ENCODE peak calls at places on chromosomes 7 and 10, in four cellular contexts. I is choroid plexus epithelial cell, U is pancreas, N is right lobe of liver. H is an unnamed sample.

GRCh38 chr7:100509213-100509612 is 25.5 kb downstream of the NYAP1 start:
- DNase-seq in I (peak), U (peak), N (no peak), H (no peak)

GRCh38 chr7:47536705-47537611 is 45.0 kb downstream of the TNS3 start:
- DNase-seq in U (peak), N (peak), I (peak), H (peak)

GRCh38 chr10:67386260-67386659 is 309.7 kb downstream of the CTNNA3 start:
- DNase-seq in N (no peak), I (no peak), U (no peak), H (no peak)

GRCh38 chr10:6583447-6583846 is 3.4 kb upstream of the PRKCQ start:
- DNase-seq in U (no peak), I (no peak), N (no peak), H (no peak)

GRCh38 chr10:45001382-45002148 is 842 bp downstream of the ZNF22 start:
- DNase-seq in U (peak), N (peak), I (peak), H (peak)

GRCh38 chr10:108544500-108545120 is 1378.7 kb downstream of the XPNPEP1 start:
- DNase-seq in I (peak), U (peak), N (peak), H (peak)

GRCh38 chr7:142960955-142961512 is 1.1 kb downstream of the KEL start:
- DNase-seq in U (no peak), I (no peak), N (no peak), H (no peak)

GRCh38 chr10:61815505-61815904 is 86.0 kb upstream of the ARID5B start:
- DNase-seq in N (no peak), U (no peak), I (peak), H (no peak)

GRCh38 chr10:129309565-129309964 is 157.5 kb upstream of the MGMT start:
- DNase-seq in U (no peak), N (no peak), I (no peak), H (no peak)

GRCh38 chr10:112792487-112793196 is 157.4 kb upstream of the TCF7L2 start:
- DNase-seq in N (no peak), I (peak), U (peak), H (peak)

GRCh38 chr10:20912969-20913368 is 15.9 kb upstream of the NEBL start:
- DNase-seq in N (no peak), I (no peak), U (no peak), H (no peak)

GRCh38 chr7:140924019-140924820 is 509 bp downstream of the BRAF start:
- DNase-seq in U (peak), N (peak), I (peak), H (peak)

GRCh38 chr7:140920745-140921144 is 4.0 kb downstream of the BRAF start:
- DNase-seq in N (no peak), U (no peak), I (no peak), H (no peak)

GRCh38 chr7:140924821-140925421 is at the start of gene BRAF:
- DNase-seq in U (peak), N (peak), I (peak), H (peak)

GRCh38 chr7:140923358-140924006 is 1.2 kb downstream of the BRAF start:
- DNase-seq in U (peak), I (peak), N (no peak), H (no peak)

DNA sequence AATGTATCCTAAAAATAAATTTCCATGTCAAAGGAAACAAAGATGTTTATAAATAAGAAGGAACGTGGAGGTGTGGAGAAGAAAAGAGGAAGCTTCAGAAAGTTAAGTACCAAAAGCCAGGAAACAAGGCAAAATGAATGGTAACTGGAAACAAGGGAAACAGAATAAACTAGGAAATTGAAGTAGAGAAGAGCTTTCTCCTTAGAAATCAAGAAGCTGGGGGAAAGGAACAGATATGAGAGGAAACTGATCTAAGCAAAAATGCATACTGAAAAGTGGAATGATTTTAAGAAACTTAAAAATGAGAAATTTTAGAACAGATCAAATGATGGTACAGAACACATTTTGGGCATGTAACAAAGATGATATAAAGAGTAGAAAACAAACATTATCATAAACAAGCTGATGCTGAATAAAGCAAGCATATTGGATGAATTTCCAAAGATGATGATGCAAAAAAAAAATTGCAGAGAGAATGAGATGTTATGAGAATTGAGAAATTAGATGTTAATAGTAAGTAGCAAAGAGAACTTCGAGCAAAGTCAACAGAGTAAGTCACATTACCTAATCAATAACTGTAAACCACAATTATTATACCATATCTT is 1.9 kb downstream of the BRAF start:
- DNase-seq in N (no peak), I (no peak), U (no peak), H (no peak)
- H3K4me3 ChIP-seq in N (no peak), I (no peak), U (peak), H (no peak)

DNA sequence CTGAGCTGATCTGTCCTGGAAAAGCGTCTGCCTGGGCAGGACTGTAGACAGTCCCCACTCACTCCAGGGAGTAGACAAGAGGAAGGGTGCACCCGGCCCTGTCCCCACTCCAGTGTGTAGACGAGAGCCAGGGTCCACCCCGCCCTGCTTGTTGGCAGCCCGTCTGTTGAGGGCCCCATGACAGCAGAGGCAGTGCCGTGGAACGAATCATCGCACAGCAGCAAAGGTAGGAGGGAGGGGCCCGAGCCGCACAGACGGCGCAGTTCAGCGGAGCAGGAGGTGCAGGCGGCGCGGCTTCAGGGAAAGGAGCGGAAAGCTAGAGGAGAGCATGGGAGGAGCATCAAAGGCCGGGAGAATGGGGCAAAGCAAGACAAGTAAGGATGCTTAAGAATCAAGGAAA is 93.0 kb downstream of the DYNC2I1 start:
- DNase-seq in I (no peak), U (no peak), N (no peak), H (no peak)
- H3K4me3 ChIP-seq in I (no peak), U (no peak), N (no peak), H (no peak)

DNA sequence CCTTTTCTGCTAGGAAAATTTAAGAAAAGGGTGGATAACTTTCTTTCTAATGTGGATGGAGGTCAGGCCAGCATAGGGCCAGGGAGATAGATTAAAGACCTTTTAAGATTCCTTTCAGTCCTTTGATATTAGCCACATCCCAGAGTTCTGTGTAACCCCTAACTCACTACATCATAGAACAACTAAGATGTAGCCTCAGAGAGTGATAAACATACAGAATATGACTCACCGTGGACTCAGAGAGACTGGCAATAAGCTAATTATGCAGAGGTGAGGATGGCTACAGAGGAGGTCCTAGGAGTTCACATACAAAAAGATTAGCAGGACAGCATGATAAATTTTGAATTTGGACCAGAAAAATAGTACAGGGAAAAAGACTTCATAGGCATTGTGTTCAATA is 141.0 kb downstream of the AOAH start:
- DNase-seq in U (no peak), N (no peak), I (peak), H (no peak)
- H3K4me3 ChIP-seq in U (no peak), N (no peak), I (no peak), H (no peak)

GRCh38 chr10:69577268-69578232 is 4.3 kb upstream of the NEUROG3 start:
- DNase-seq in I (no peak), U (no peak), N (no peak), H (no peak)

GRCh38 chr10:69573056-69573806 is at the start of gene NEUROG3:
- DNase-seq in U (no peak), I (no peak), N (no peak), H (no peak)

GRCh38 chr10:69574571-69574978 is 1.4 kb upstream of the NEUROG3 start:
- DNase-seq in I (no peak), U (no peak), N (no peak), H (no peak)

GRCh38 chr10:69576334-69577011 is 3.3 kb upstream of the NEUROG3 start:
- DNase-seq in I (peak), U (no peak), N (no peak), H (no peak)

DNA sequence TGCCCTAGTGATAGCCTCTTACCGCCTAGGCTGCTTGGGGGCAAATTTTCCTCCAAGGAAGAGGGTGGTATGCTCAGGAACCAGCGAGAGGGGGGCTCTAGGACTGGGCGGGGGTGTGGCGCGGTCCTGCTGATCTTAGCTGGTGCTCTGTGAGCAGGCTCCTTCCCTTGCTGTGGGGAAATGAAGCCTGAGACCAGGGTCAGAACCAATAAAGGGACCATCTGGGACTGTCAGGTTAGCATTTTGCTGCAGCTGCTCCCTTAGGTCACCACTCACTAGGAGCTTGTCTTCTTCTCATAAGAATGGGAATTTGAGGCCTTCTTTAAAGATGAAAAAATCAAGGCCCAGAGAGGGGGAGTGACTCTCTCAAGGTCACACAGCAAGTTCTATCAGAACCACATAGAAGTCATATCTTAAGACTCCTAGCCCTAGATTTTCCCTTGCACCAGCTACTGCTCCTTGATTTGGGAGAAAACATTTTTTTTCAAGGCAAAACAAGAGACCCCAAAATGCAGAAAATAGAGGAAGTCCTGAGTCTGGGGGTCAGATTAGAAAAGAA is 2.0 kb upstream of the NEUROG3 start:
- DNase-seq in I (no peak), N (no peak), U (no peak), H (no peak)
- H3K4me3 ChIP-seq in I (no peak), N (no peak), U (no peak), H (no peak)

GRCh38 chr7:87330942-87331341 is 14.5 kb upstream of the CROT start:
- DNase-seq in I (no peak), U (no peak), N (no peak), H (no peak)
- H3K4me3 ChIP-seq in I (no peak), U (no peak), N (no peak), H (no peak)

DNA sequence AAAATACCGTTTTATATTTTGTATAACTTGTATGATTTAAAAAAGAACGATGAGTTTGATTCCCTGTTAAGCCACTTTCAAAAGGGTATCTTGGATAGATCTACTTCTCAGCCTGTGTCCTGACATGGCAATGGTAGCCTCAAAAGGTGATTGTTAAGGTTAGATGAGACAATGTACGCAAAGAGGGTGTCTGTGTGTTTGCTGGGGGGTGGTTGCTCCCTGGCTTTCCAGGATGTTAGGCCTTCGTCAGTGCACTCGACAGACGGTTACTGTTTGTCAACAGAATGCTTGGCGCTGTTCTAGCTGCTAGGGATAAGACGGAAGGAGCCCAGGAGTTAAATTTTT is 90.3 kb downstream of the NEURL1 start:
- DNase-seq in U (no peak), I (no peak), N (no peak), H (no peak)
- H3K4me3 ChIP-seq in U (peak), I (no peak), N (no peak), H (no peak)